ENCODE peak calls at places on chromosomes 11 and 22, in four cellular contexts. U is HepG2, Y is K562, P is GM12878. Q is an unnamed sample.

GRCh38 chr22:45548991-45549736 is 46.5 kb downstream of the FBLN1 start:
- DNase-seq in U (no peak), Y (peak), P (no peak), Q (peak)

GRCh38 chr22:38176170-38176741 is 5.4 kb downstream of the PLA2G6 start:
- DNase-seq in U (no peak), Y (no peak), P (peak), Q (no peak)

GRCh38 chr22:47175151-47175760 is 412.8 kb downstream of the TBC1D22A start:
- DNase-seq in U (no peak), Y (no peak), P (no peak), Q (no peak)

GRCh38 chr11:96307748-96308133 is 35.3 kb downstream of the MAML2 start:
- DNase-seq in U (no peak), Y (no peak), P (no peak), Q (peak)

GRCh38 chr11:86664930-86665329 is 7.5 kb downstream of the ME3 start:
- DNase-seq in U (no peak), Y (no peak), P (no peak), Q (no peak)

GRCh38 chr11:13761712-13762111 is 93.2 kb downstream of the FAR1 start:
- DNase-seq in U (no peak), Y (no peak), P (no peak), Q (no peak)

GRCh38 chr22:22948651-22949611 is 61.3 kb downstream of the IGLL5 start:
- DNase-seq in U (no peak), Y (peak), P (no peak), Q (no peak)

GRCh38 chr11:121692236-121692635 is 239.5 kb upstream of the SORL1-AS1 start:
- DNase-seq in U (peak), Y (no peak), P (no peak), Q (no peak)

GRCh38 chr11:113721462-113722066 is 15.5 kb upstream of the TMPRSS5 start:
- DNase-seq in U (no peak), Y (no peak), P (no peak), Q (no peak)

GRCh38 chr11:1401656-1402221 is 12.0 kb downstream of the BRSK2 start:
- DNase-seq in U (peak), Y (peak), P (no peak), Q (peak)

GRCh38 chr11:11081786-11082185 is 223.9 kb upstream of the ZBED5 start:
- DNase-seq in U (no peak), Y (no peak), P (no peak), Q (no peak)

GRCh38 chr11:16403851-16404250 is 47.5 kb upstream of the SOX6 start:
- DNase-seq in U (peak), Y (no peak), P (no peak), Q (no peak)

GRCh38 chr22:30694638-30695350 is at the start of gene OSBP2:
- DNase-seq in U (no peak), Y (peak), P (no peak), Q (no peak)

GRCh38 chr11:73195191-73196007 is 22.7 kb upstream of the P2RY2 start:
- DNase-seq in U (peak), Y (no peak), P (no peak), Q (peak)

GRCh38 chr11:102946237-102946636 is 9.3 kb downstream of the MMP13 start:
- DNase-seq in U (no peak), Y (no peak), P (no peak), Q (no peak)

GRCh38 chr11:113906515-113906914 is 1.9 kb downstream of the HTR3B start:
- DNase-seq in U (peak), Y (no peak), P (no peak), Q (no peak)

GRCh38 chr22:44373234-44373633 is 60.5 kb upstream of the SHISAL1 start:
- DNase-seq in U (no peak), Y (no peak), P (no peak), Q (no peak)

GRCh38 chr11:62439785-62440602 is 21.2 kb downstream of the SCGB1A1 start:
- DNase-seq in U (no peak), Y (peak), P (no peak), Q (no peak)

GRCh38 chr11:8597182-8597581 is 3.2 kb upstream of the STK33 start:
- DNase-seq in U (no peak), Y (no peak), P (no peak), Q (peak)

GRCh38 chr11:34654491-34655334 is 33.8 kb downstream of the EHF start:
- DNase-seq in U (peak), Y (no peak), P (no peak), Q (peak)

GRCh38 chr22:47115518-47115890 is 353.1 kb downstream of the TBC1D22A start:
- DNase-seq in U (no peak), Y (no peak), P (no peak), Q (no peak)

GRCh38 chr22:36227806-36228205 is 11.5 kb downstream of the APOL2 start:
- DNase-seq in U (no peak), Y (no peak), P (no peak), Q (no peak)

GRCh38 chr22:25849514-25849913 is 107.5 kb downstream of the MYO18B start:
- DNase-seq in U (no peak), Y (no peak), P (no peak), Q (no peak)

GRCh38 chr11:2796508-2797180 is 88.9 kb downstream of the CDKN1C start:
- DNase-seq in U (no peak), Y (no peak), P (no peak), Q (no peak)

GRCh38 chr11:82854242-82854641 is 46.0 kb downstream of the PRCP start:
- DNase-seq in U (no peak), Y (no peak), P (no peak), Q (no peak)

GRCh38 chr11:95698939-95699562 is 90.5 kb downstream of the FAM76B start:
- DNase-seq in U (peak), Y (no peak), P (no peak), Q (no peak)

GRCh38 chr11:65954771-65955170 is 6.8 kb upstream of the SART1 start:
- DNase-seq in U (no peak), Y (no peak), P (no peak), Q (no peak)

GRCh38 chr22:42178910-42179495 is 48.4 kb upstream of the CYP2D6 start:
- DNase-seq in U (no peak), Y (no peak), P (no peak), Q (no peak)

GRCh38 chr11:96782632-96783031 is 392.8 kb downstream of the JRKL start:
- DNase-seq in U (no peak), Y (no peak), P (no peak), Q (no peak)

GRCh38 chr11:129260750-129261149 is 68.6 kb upstream of the ARHGAP32 start:
- DNase-seq in U (no peak), Y (no peak), P (no peak), Q (no peak)

GRCh38 chr11:6757373-6757967 is 14.3 kb downstream of the OR2AG2 start:
- DNase-seq in U (peak), Y (peak), P (no peak), Q (peak)

GRCh38 chr11:122706261-122706660 is 50.7 kb downstream of the UBASH3B start:
- DNase-seq in U (peak), Y (no peak), P (no peak), Q (peak)

GRCh38 chr11:37171451-37171850 is 573.4 kb upstream of the RAG2 start:
- DNase-seq in U (no peak), Y (no peak), P (no peak), Q (no peak)

GRCh38 chr11:92383430-92383829 is 158.8 kb downstream of the FAT3 start:
- DNase-seq in U (no peak), Y (no peak), P (no peak), Q (no peak)

GRCh38 chr22:36765943-36766450 is 9.9 kb downstream of the IFT27 start:
- DNase-seq in U (no peak), Y (no peak), P (no peak), Q (no peak)

GRCh38 chr11:13134886-13135285 is 125.8 kb downstream of the RASSF10 start:
- DNase-seq in U (no peak), Y (no peak), P (no peak), Q (no peak)

GRCh38 chr22:43060213-43060612 is 29.0 kb downstream of the TTLL1 start:
- DNase-seq in U (peak), Y (peak), P (no peak), Q (no peak)

GRCh38 chr11:77351281-77351905 is 49.9 kb upstream of the GDPD4 start:
- DNase-seq in U (no peak), Y (no peak), P (no peak), Q (no peak)

GRCh38 chr11:119488256-119488995 is 65.5 kb upstream of the THY1 start:
- DNase-seq in U (no peak), Y (no peak), P (no peak), Q (no peak)

GRCh38 chr11:119489087-119489486 is 66.1 kb upstream of the THY1 start:
- DNase-seq in U (no peak), Y (no peak), P (no peak), Q (no peak)

GRCh38 chr11:119486016-119486415 is 63.0 kb upstream of the THY1 start:
- DNase-seq in U (no peak), Y (no peak), P (no peak), Q (no peak)

GRCh38 chr11:119484741-119485605 is 62.0 kb upstream of the THY1 start:
- DNase-seq in U (no peak), Y (no peak), P (no peak), Q (no peak)

DNA sequence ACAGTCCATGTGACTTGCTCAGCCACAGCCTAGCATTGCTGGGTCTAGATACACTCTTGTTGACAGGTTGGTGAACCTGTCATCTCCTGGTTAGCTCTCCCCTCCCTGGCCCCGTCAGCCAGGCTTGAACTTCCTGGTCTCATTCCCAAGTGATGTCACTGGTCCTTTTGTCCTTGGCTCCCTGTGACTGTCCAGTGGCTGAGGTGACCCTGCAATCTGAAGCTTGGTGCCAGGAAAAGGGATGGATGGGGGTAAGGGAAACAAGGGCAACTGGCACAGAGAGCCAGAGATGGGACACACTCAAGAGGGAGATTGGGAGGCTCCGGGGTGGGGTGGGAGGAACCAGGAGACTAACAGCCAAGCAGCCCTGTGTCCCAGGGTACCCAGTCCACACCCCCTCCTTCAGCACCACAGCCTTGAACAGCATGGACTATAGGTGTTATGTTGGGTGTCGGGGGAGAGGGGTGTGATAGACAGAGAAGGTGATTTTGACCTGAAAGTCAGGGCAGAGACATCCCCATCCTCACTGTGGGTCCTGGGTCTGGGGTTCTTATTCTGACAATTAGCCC is 63.8 kb upstream of the THY1 start:
- DNase-seq in U (no peak), Y (no peak), P (no peak), Q (no peak)
- TF ChIP-seq BHLHE40 in U (no peak), Y (no peak), P (no peak), Q (no peak)

DNA sequence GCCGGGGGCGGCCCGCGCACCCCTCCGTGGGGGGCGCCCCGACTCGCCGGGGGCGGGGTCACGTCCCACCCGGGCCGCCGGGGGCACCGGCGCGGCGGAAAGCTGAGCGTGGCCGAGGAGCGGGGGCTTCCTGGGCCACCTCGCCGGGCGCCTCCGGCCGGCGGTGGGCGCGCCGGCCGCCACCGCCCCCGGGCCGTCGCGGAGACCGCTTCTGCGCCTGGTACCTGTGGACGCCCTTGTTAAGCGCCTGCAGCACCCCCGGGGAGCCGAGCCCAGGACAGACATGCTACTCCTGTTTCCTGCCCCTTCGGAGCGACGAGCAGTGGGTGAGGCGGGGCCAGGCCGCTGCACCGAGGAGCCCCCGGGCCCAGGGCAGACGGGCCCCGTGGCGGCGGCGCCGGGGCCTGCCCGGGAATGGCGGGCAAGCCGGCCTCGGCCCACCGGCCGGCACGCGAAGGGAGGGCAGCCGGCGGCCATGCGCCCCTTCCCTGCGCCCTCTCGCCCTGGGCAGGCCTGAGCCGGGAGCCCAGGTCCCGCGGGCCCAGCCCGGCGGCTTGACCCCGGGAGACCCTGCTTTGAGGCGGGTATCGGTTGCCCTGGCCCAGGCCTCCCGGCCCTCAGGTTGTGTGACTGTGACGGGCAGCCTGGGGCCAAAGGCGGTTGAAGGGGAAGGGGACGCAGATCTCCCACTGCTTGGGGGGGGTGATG is 850 bp upstream of the KDM2A start:
- DNase-seq in U (no peak), Y (no peak), P (no peak), Q (peak)
- TF ChIP-seq POLR2A in U (no peak), Y (no peak), P (peak), Q (peak)

GRCh38 chr22:49613108-49613507 is 214.6 kb downstream of the BRD1 start:
- DNase-seq in U (no peak), Y (no peak), P (no peak), Q (no peak)
- TF ChIP-seq CHD4 in U (no peak), Y (no peak), P (no peak), Q (no peak)

GRCh38 chr11:108926522-108927380 is 261.9 kb downstream of the DDX10 start:
- DNase-seq in U (no peak), Y (no peak), P (no peak), Q (no peak)
- TF ChIP-seq BHLHE40 in U (no peak), Y (no peak), P (no peak), Q (no peak)

GRCh38 chr22:40200795-40201194 is 23.1 kb downstream of the TNRC6B start:
- DNase-seq in U (no peak), Y (no peak), P (no peak), Q (no peak)
- TF ChIP-seq POLR2A in U (no peak), Y (no peak), P (no peak), Q (no peak)

GRCh38 chr11:23192256-23192655 is 332.0 kb upstream of the CCDC179 start:
- DNase-seq in U (no peak), Y (no peak), P (no peak), Q (no peak)
- TF ChIP-seq CHD4 in U (no peak), Y (no peak), P (no peak), Q (no peak)

GRCh38 chr22:49299821-49300231 is 527.8 kb downstream of the BRD1 start:
- DNase-seq in U (no peak), Y (no peak), P (no peak), Q (no peak)

GRCh38 chr22:49297871-49298721 is 529.6 kb downstream of the BRD1 start:
- DNase-seq in U (no peak), Y (no peak), P (no peak), Q (no peak)

GRCh38 chr22:49300241-49300640 is 527.4 kb downstream of the BRD1 start:
- DNase-seq in U (no peak), Y (no peak), P (no peak), Q (no peak)

GRCh38 chr22:49297286-49297870 is 530.3 kb downstream of the BRD1 start:
- DNase-seq in U (no peak), Y (no peak), P (no peak), Q (no peak)

GRCh38 chr22:49298834-49299750 is 528.6 kb downstream of the BRD1 start:
- DNase-seq in U (no peak), Y (no peak), P (no peak), Q (no peak)
- TF ChIP-seq BHLHE40 in U (no peak), Y (no peak), P (no peak), Q (no peak)

Q was measured in A549.